ENCODE peak calls at places on chromosome 18, in four cellular contexts. Q is MM.1S, J is small intestine, Z is GM23248. V is an unnamed sample.

GRCh38 chr18:45012286-45012685 is 331.6 kb downstream of the SETBP1 start:
- DNase-seq in Q (no peak), J (no peak), Z (peak; percentile 28), V (no peak)

GRCh38 chr18:54812885-54813284 is 15.4 kb upstream of the RAB27B start:
- DNase-seq in Q (peak; percentile 34), J (peak; percentile 14), Z (no peak), V (no peak)

GRCh38 chr18:57984490-57985109 is 59.4 kb upstream of the NEDD4L start:
- DNase-seq in Q (no peak), J (no peak), Z (no peak), V (no peak)

GRCh38 chr18:44839239-44839666 is 158.6 kb downstream of the SETBP1 start:
- DNase-seq in Q (peak; percentile 52), J (peak; percentile 61), Z (peak; percentile 69), V (peak; percentile 87)

GRCh38 chr18:23881778-23882177 is 132.8 kb upstream of the TTC39C start:
- DNase-seq in Q (no peak), J (peak; percentile 35), Z (no peak), V (no peak)

GRCh38 chr18:2914185-2914584 is 67.4 kb downstream of the EMILIN2 start:
- DNase-seq in Q (no peak), J (no peak), Z (no peak), V (no peak)

GRCh38 chr18:295756-296155 is 27.9 kb upstream of the THOC1 start:
- DNase-seq in Q (no peak), J (no peak), Z (peak; percentile 63), V (no peak)

GRCh38 chr18:68056936-68057335 is 540.4 kb upstream of the DSEL start:
- DNase-seq in Q (no peak), J (no peak), Z (peak; percentile 13), V (no peak)

GRCh38 chr18:79460445-79461300 is 64.9 kb downstream of the NFATC1 start:
- DNase-seq in Q (no peak), J (no peak), Z (no peak), V (no peak)

GRCh38 chr18:39571511-39571910 is 2005.9 kb upstream of the CELF4 start:
- DNase-seq in Q (no peak), J (peak; percentile 2), Z (peak; percentile 51), V (no peak)

GRCh38 chr18:47595816-47596501 is 334.5 kb downstream of the SMAD2 start:
- DNase-seq in Q (no peak), J (peak; percentile 3), Z (peak; percentile 3), V (no peak)

DNA sequence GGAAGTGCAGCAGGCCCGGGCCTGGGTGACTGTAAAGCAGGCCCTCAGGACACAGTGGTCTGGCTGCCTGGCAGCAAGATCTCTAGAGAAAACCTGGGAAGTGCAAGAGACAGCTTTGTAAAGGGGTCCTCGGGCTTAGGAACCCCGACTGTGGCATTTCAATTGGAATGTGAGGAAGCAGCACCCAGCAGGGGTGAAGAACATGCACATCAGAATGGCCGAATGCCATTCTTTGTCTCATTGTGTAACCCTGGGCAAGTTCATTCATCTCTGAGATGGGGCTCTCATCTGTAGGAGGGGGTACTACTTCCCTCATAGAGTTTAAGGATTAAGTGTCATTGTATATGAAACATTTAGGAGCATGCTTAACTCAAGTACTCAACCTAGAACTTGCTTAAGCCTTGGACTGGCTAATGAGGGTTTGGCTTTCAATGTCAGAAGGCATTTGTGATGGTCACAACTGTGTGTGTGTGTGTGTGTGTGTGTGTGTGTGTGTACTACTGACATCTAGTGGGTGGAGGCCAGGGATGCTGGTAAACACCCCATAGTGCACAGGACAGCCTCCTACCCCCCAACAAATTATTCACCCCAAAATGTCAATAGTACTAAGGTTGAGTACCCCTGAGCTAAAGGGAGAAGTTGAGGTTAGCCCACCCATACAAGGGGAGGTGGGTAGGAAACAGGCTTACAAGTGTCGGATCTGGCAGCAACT is 29.3 kb downstream of the MEX3C start:
- DNase-seq in Q (no peak), J (no peak), Z (no peak), V (peak; percentile 44)
- H3K4me3 ChIP-seq in Q (no peak overlapping the region), J (no peak overlapping the region), Z (no peak overlapping the region), V (no peak overlapping the region)

GRCh38 chr18:73462092-73462491 is 594.3 kb upstream of the NETO1 start:
- DNase-seq in Q (no peak), J (no peak), Z (peak; percentile 76), V (no peak)
- H3K27ac ChIP-seq in Q (no peak overlapping the region), J (no peak overlapping the region), Z (peak overlapping the region; percentile 11), V (no peak overlapping the region)

DNA sequence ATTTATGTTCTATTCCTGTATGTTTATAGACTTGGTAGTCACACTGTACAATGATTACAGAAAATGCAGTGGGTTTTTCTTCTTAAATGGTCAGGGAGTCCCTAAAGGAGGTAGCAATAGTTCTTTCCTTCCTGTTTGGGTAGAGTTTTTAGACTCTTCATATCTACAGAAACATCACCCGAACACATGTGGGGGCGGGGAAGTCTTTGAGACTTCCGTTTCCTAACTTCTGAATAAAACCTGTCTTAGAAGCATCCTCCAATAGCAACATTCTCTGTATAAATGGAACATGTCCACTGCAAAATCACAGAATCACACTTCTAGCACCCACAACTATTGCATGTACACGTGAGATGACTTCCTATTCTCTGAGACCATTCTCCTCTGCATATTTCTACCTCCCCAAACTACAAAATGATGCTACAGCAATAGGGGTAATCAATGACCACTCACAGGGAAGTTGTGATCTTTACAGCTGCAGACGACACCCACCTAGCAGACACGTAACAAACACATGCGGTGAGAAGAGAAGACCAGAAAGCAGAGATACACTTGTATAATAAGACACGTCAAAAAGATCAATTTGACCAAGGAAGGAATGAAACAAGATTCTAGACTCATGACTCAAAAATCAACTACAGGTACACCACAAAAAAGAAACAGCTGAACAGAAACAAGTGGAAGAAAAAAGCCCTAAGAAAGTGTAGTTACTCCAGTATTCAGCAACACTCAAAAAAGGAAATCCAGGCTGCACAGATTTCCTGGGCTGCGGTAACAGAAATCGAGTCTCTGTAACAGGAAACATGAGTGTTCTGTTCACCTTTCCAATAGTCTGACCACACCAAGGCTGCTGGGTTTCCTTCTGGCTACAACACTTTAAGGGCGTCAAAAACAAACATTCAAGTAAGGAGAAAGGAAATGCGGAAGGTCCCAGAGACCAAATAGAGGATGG is 120.4 kb downstream of the ZNF516 start:
- DNase-seq in Q (no peak), J (no peak), Z (no peak), V (peak; percentile 22)
- H3K4me1 ChIP-seq in Q (peaks cover 17% of the 10 kb centered on the region), J (no peaks in the 10 kb centered on the region), Z (no peaks in the 10 kb centered on the region), V (peaks cover 20% of the 10 kb centered on the region)

GRCh38 chr18:8603663-8604520 is 5.3 kb upstream of the RAB12 start:
- DNase-seq in Q (peak; percentile 45), J (no peak), Z (no peak), V (no peak)
- H3K4me3 ChIP-seq in Q (peak overlapping the region; percentile 59), J (no peak overlapping the region), Z (no peak overlapping the region), V (peak overlapping the region; percentile 60)

GRCh38 chr18:63307555-63308200 is 11.9 kb downstream of the BCL2 start:
- DNase-seq in Q (no peak), J (no peak), Z (peak; percentile 16), V (no peak)
- H3K27ac ChIP-seq in Q (no peak overlapping the region), J (peak overlapping the region; percentile 54), Z (no peak overlapping the region), V (no peak overlapping the region)

GRCh38 chr18:33603434-33603833 is 25.4 kb downstream of the ASXL3 start:
- DNase-seq in Q (no peak), J (no peak), Z (no peak), V (no peak)
- H3K4me1 ChIP-seq in Q (no peaks in the 10 kb centered on the region), J (no peaks in the 10 kb centered on the region), Z (no peaks in the 10 kb centered on the region), V (no peaks in the 10 kb centered on the region)

V was measured in CD4-positive, CD25-positive, alpha-beta regulatory T cell.